ENCODE peak calls at places on chromosomes 7 and 10, in seven cellular contexts. I is CD8-positive, alpha-beta T cell; H is stimulated activated naive B cell treated with anti-CD40 and anti-IgM and Interleukin-4, amounts not matched to agents 10 μg/mL and 1 μg/mL and 100 μg/mL, for 72 hours; Z is posterior cingulate gyrus; E is HTR-8/SVneo; V is AG08395; T is hypothalamus. D is an unnamed sample.

GRCh38 chr10:10911471-10911921 is 106.2 kb upstream of the CELF2 start:
- DNase-seq in T (peak; percentile 4), I (no peak), Z (no peak), H (no peak), E (peak; percentile 63), V (peak; percentile 80), D (no peak)

GRCh38 chr7:108112683-108113082 is 17.5 kb downstream of the LAMB4 start:
- DNase-seq in H (no peak), I (no peak), V (no peak), Z (no peak), E (no peak), T (no peak), D (no peak)

GRCh38 chr10:77548157-77548556 is 89.5 kb downstream of the KCNMA1 start:
- DNase-seq in V (no peak), T (no peak), I (no peak), E (no peak), Z (no peak), H (no peak), D (no peak)

GRCh38 chr7:106176414-106177294 is 64.5 kb upstream of the SYPL1 start:
- DNase-seq in Z (peak; percentile 85), E (peak; percentile 75), H (peak; percentile 46), V (peak; percentile 93), T (peak; percentile 78), I (peak; percentile 81), D (peak; percentile 84)

GRCh38 chr7:142668495-142668894 is 80.8 kb upstream of the PRSS1 start:
- DNase-seq in T (peak; percentile 12), I (no peak), H (peak; percentile 20), V (no peak), Z (no peak), E (no peak), D (peak; percentile 47)

GRCh38 chr10:80924063-80924952 is 386.6 kb downstream of the SH2D4B start:
- DNase-seq in I (no peak), T (peak; percentile 40), E (peak; percentile 3), H (no peak), V (no peak), Z (peak; percentile 51), D (peak; percentile 65)

GRCh38 chr10:30171601-30172000 is 112.2 kb upstream of the JCAD start:
- DNase-seq in I (no peak), Z (no peak), V (no peak), H (no peak), T (no peak), E (no peak), D (no peak)

GRCh38 chr10:15370212-15370740 is 813 bp downstream of the FAM171A1 start:
- DNase-seq in I (no peak), T (no peak), E (peak; percentile 10), Z (no peak), V (peak; percentile 44), H (peak; percentile 0), D (peak; percentile 28)

GRCh38 chr10:46094931-46095755 is 49.1 kb upstream of the MSMB start:
- DNase-seq in T (no peak), Z (no peak), I (no peak), E (no peak), V (no peak), H (no peak), D (peak; percentile 55)

D was measured in KBM-7.